ENCODE peak calls at places on chromosomes 7 and 10, in seven cellular contexts. One of them, this sample, is unnamed.

GRCh38 chr10:122286872-122287271 is 15.8 kb downstream of the BTBD16 start:
- DNase-seq in activated naive CD4-positive, alpha-beta T cell treated with Interleukin-2 at 50 U/mL for 16 hours: no peak
- DNase-seq in NCI-H1436: no peak
- DNase-seq in foreskin fibroblast: peak
- DNase-seq in non-pigmented ciliary epithelial cell: peak
- DNase-seq in NCI-H146: peak
- DNase-seq in neural progenitor cell: peak
- DNase-seq in this sample: no peak

GRCh38 chr7:98930464-98930863 is 52.1 kb downstream of the TRRAP start:
- DNase-seq in activated naive CD4-positive, alpha-beta T cell treated with Interleukin-2 at 50 U/mL for 16 hours: peak
- DNase-seq in NCI-H1436: no peak
- DNase-seq in foreskin fibroblast: no peak
- DNase-seq in non-pigmented ciliary epithelial cell: no peak
- DNase-seq in NCI-H146: no peak
- DNase-seq in neural progenitor cell: no peak
- DNase-seq in this sample: no peak

GRCh38 chr7:1302936-1303335 is 70.3 kb downstream of the UNCX start:
- DNase-seq in activated naive CD4-positive, alpha-beta T cell treated with Interleukin-2 at 50 U/mL for 16 hours: no peak
- DNase-seq in NCI-H1436: no peak
- DNase-seq in foreskin fibroblast: no peak
- DNase-seq in non-pigmented ciliary epithelial cell: no peak
- DNase-seq in NCI-H146: no peak
- DNase-seq in neural progenitor cell: no peak
- DNase-seq in this sample: no peak

GRCh38 chr7:80967536-80968297 is 48.9 kb upstream of the SEMA3C start:
- DNase-seq in activated naive CD4-positive, alpha-beta T cell treated with Interleukin-2 at 50 U/mL for 16 hours: no peak
- DNase-seq in NCI-H1436: no peak
- DNase-seq in foreskin fibroblast: no peak
- DNase-seq in non-pigmented ciliary epithelial cell: no peak
- DNase-seq in NCI-H146: no peak
- DNase-seq in neural progenitor cell: no peak
- DNase-seq in this sample: no peak

GRCh38 chr7:154743211-154743610 is 259.7 kb downstream of the PAXIP1 start:
- DNase-seq in activated naive CD4-positive, alpha-beta T cell treated with Interleukin-2 at 50 U/mL for 16 hours: no peak
- DNase-seq in NCI-H1436: no peak
- DNase-seq in foreskin fibroblast: no peak
- DNase-seq in non-pigmented ciliary epithelial cell: no peak
- DNase-seq in NCI-H146: peak
- DNase-seq in neural progenitor cell: peak
- DNase-seq in this sample: no peak

GRCh38 chr7:28564755-28565374 is 152.5 kb downstream of the CREB5 start:
- DNase-seq in activated naive CD4-positive, alpha-beta T cell treated with Interleukin-2 at 50 U/mL for 16 hours: no peak
- DNase-seq in NCI-H1436: no peak
- DNase-seq in foreskin fibroblast: peak
- DNase-seq in non-pigmented ciliary epithelial cell: no peak
- DNase-seq in NCI-H146: no peak
- DNase-seq in neural progenitor cell: no peak
- DNase-seq in this sample: no peak

GRCh38 chr7:1103009-1103788 is 15.3 kb downstream of the GPER1 start:
- DNase-seq in activated naive CD4-positive, alpha-beta T cell treated with Interleukin-2 at 50 U/mL for 16 hours: peak
- DNase-seq in NCI-H1436: no peak
- DNase-seq in foreskin fibroblast: no peak
- DNase-seq in non-pigmented ciliary epithelial cell: no peak
- DNase-seq in NCI-H146: no peak
- DNase-seq in neural progenitor cell: no peak
- DNase-seq in this sample: no peak

GRCh38 chr10:44356139-44357115 is 28.5 kb downstream of the CXCL12 start:
- DNase-seq in activated naive CD4-positive, alpha-beta T cell treated with Interleukin-2 at 50 U/mL for 16 hours: no peak
- DNase-seq in NCI-H1436: no peak
- DNase-seq in foreskin fibroblast: no peak
- DNase-seq in non-pigmented ciliary epithelial cell: no peak
- DNase-seq in NCI-H146: no peak
- DNase-seq in neural progenitor cell: no peak
- DNase-seq in this sample: no peak

GRCh38 chr10:30215631-30216030 is 133.4 kb downstream of the MTPAP start:
- DNase-seq in activated naive CD4-positive, alpha-beta T cell treated with Interleukin-2 at 50 U/mL for 16 hours: no peak
- DNase-seq in NCI-H1436: no peak
- DNase-seq in foreskin fibroblast: no peak
- DNase-seq in non-pigmented ciliary epithelial cell: no peak
- DNase-seq in NCI-H146: no peak
- DNase-seq in neural progenitor cell: no peak
- DNase-seq in this sample: no peak

GRCh38 chr10:73653701-73654100 is 2.1 kb downstream of the SYNPO2L start:
- DNase-seq in activated naive CD4-positive, alpha-beta T cell treated with Interleukin-2 at 50 U/mL for 16 hours: no peak
- DNase-seq in NCI-H1436: no peak
- DNase-seq in foreskin fibroblast: peak
- DNase-seq in non-pigmented ciliary epithelial cell: no peak
- DNase-seq in NCI-H146: no peak
- DNase-seq in neural progenitor cell: peak
- DNase-seq in this sample: peak

GRCh38 chr10:110326351-110327032 is 21.8 kb upstream of the SMNDC1 start:
- DNase-seq in activated naive CD4-positive, alpha-beta T cell treated with Interleukin-2 at 50 U/mL for 16 hours: no peak
- DNase-seq in NCI-H1436: no peak
- DNase-seq in foreskin fibroblast: peak
- DNase-seq in non-pigmented ciliary epithelial cell: peak
- DNase-seq in NCI-H146: no peak
- DNase-seq in neural progenitor cell: no peak
- DNase-seq in this sample: no peak

GRCh38 chr10:131653140-131653539 is 247.7 kb upstream of the PPP2R2D start:
- DNase-seq in activated naive CD4-positive, alpha-beta T cell treated with Interleukin-2 at 50 U/mL for 16 hours: no peak
- DNase-seq in NCI-H1436: no peak
- DNase-seq in foreskin fibroblast: no peak
- DNase-seq in non-pigmented ciliary epithelial cell: no peak
- DNase-seq in NCI-H146: no peak
- DNase-seq in neural progenitor cell: no peak
- DNase-seq in this sample: no peak

GRCh38 chr7:37247881-37248280 is 200.8 kb downstream of the ELMO1 start:
- DNase-seq in activated naive CD4-positive, alpha-beta T cell treated with Interleukin-2 at 50 U/mL for 16 hours: no peak
- DNase-seq in NCI-H1436: no peak
- DNase-seq in foreskin fibroblast: peak
- DNase-seq in non-pigmented ciliary epithelial cell: peak
- DNase-seq in NCI-H146: no peak
- DNase-seq in neural progenitor cell: peak
- DNase-seq in this sample: no peak

GRCh38 chr7:46603296-46603701 is 682.2 kb upstream of the IGFBP3 start:
- DNase-seq in activated naive CD4-positive, alpha-beta T cell treated with Interleukin-2 at 50 U/mL for 16 hours: no peak
- DNase-seq in NCI-H1436: no peak
- DNase-seq in foreskin fibroblast: peak
- DNase-seq in non-pigmented ciliary epithelial cell: no peak
- DNase-seq in NCI-H146: no peak
- DNase-seq in neural progenitor cell: no peak
- DNase-seq in this sample: no peak

GRCh38 chr7:22651534-22652243 is 75.3 kb upstream of the IL6 start:
- DNase-seq in activated naive CD4-positive, alpha-beta T cell treated with Interleukin-2 at 50 U/mL for 16 hours: no peak
- DNase-seq in NCI-H1436: no peak
- DNase-seq in foreskin fibroblast: peak
- DNase-seq in non-pigmented ciliary epithelial cell: no peak
- DNase-seq in NCI-H146: no peak
- DNase-seq in neural progenitor cell: no peak
- DNase-seq in this sample: no peak

GRCh38 chr7:37921876-37922275 is 1.4 kb downstream of the EPDR1 start:
- DNase-seq in activated naive CD4-positive, alpha-beta T cell treated with Interleukin-2 at 50 U/mL for 16 hours: no peak
- DNase-seq in NCI-H1436: no peak
- DNase-seq in foreskin fibroblast: no peak
- DNase-seq in non-pigmented ciliary epithelial cell: no peak
- DNase-seq in NCI-H146: no peak
- DNase-seq in neural progenitor cell: no peak
- DNase-seq in this sample: no peak

GRCh38 chr10:128875955-128876354 is 591.1 kb upstream of the MGMT start:
- DNase-seq in activated naive CD4-positive, alpha-beta T cell treated with Interleukin-2 at 50 U/mL for 16 hours: no peak
- DNase-seq in NCI-H1436: no peak
- DNase-seq in foreskin fibroblast: peak
- DNase-seq in non-pigmented ciliary epithelial cell: no peak
- DNase-seq in NCI-H146: no peak
- DNase-seq in neural progenitor cell: no peak
- DNase-seq in this sample: no peak

GRCh38 chr10:5183923-5184322 is 1.0 kb downstream of the AKR1C8 start:
- DNase-seq in activated naive CD4-positive, alpha-beta T cell treated with Interleukin-2 at 50 U/mL for 16 hours: no peak
- DNase-seq in NCI-H1436: no peak
- DNase-seq in foreskin fibroblast: no peak
- DNase-seq in non-pigmented ciliary epithelial cell: no peak
- DNase-seq in NCI-H146: no peak
- DNase-seq in neural progenitor cell: no peak
- DNase-seq in this sample: no peak

GRCh38 chr7:85185355-85186082 is 1.3 kb downstream of the SEMA3D start:
- DNase-seq in activated naive CD4-positive, alpha-beta T cell treated with Interleukin-2 at 50 U/mL for 16 hours: no peak
- DNase-seq in NCI-H1436: no peak
- DNase-seq in foreskin fibroblast: peak
- DNase-seq in non-pigmented ciliary epithelial cell: no peak
- DNase-seq in NCI-H146: no peak
- DNase-seq in neural progenitor cell: peak
- DNase-seq in this sample: peak

GRCh38 chr10:96747734-96748550 is 27.6 kb upstream of the PIK3AP1 start:
- DNase-seq in activated naive CD4-positive, alpha-beta T cell treated with Interleukin-2 at 50 U/mL for 16 hours: no peak
- DNase-seq in NCI-H1436: no peak
- DNase-seq in foreskin fibroblast: no peak
- DNase-seq in non-pigmented ciliary epithelial cell: no peak
- DNase-seq in NCI-H146: no peak
- DNase-seq in neural progenitor cell: no peak
- DNase-seq in this sample: no peak

This sample was measured in NCI-H526.